ENCODE peak calls at places on chromosomes 3 and 15, in four cellular contexts. Z is EL, L is iris pigment epithelial cell, E is hippocampal formation. Q is an unnamed sample.

GRCh38 chr15:73368301-73369072 is at the start of gene HCN4:
- DNase-seq in Z (no peak), L (no peak), E (no peak), Q (no peak)

GRCh38 chr3:12424635-12425319 is 59.5 kb upstream of the TSEN2 start:
- DNase-seq in Z (no peak), L (no peak), E (no peak), Q (no peak)

GRCh38 chr15:100667405-100668320 is 65.3 kb downstream of the ASB7 start:
- DNase-seq in Z (no peak), E (no peak), L (no peak), Q (peak)

GRCh38 chr3:196166741-196167140 is 44.5 kb downstream of the ZDHHC19 start:
- DNase-seq in Z (no peak), E (no peak), L (no peak), Q (no peak)

GRCh38 chr3:107367353-107367752 is 9.9 kb upstream of the CCDC54 start:
- DNase-seq in L (peak), Z (peak), E (no peak), Q (peak)

GRCh38 chr3:110419096-110419495 is 652.5 kb upstream of the NECTIN3 start:
- DNase-seq in L (no peak), E (no peak), Z (peak), Q (peak)

GRCh38 chr15:57667171-57667924 is 39.2 kb upstream of the POLR2M start:
- DNase-seq in L (peak), Z (peak), E (peak), Q (peak)

GRCh38 chr15:70014860-70015490 is 82.7 kb downstream of the TLE3 start:
- DNase-seq in Z (no peak), E (no peak), L (no peak), Q (no peak)

GRCh38 chr15:50190166-50190570 is 8.2 kb downstream of the SLC27A2 start:
- DNase-seq in E (no peak), L (no peak), Z (no peak), Q (no peak)

GRCh38 chr3:78123058-78123457 is 1083.2 kb downstream of the ROBO2 start:
- DNase-seq in L (no peak), E (no peak), Z (no peak), Q (no peak)

GRCh38 chr3:116378077-116378476 is 67.2 kb downstream of the LSAMP start:
- DNase-seq in E (no peak), L (no peak), Z (no peak), Q (no peak)

GRCh38 chr15:52171807-52172206 is 19.4 kb downstream of the GNB5 start:
- DNase-seq in E (no peak), L (no peak), Z (no peak), Q (no peak)

GRCh38 chr3:31790516-31791148 is 190.4 kb downstream of the OSBPL10 start:
- DNase-seq in Z (no peak), E (no peak), L (no peak), Q (no peak)

GRCh38 chr3:197124713-197125112 is 95.1 kb upstream of the MELTF start:
- DNase-seq in Z (no peak), E (no peak), L (peak), Q (no peak)

GRCh38 chr3:167228135-167228534 is 152.0 kb downstream of the ZBBX start:
- DNase-seq in L (peak), Z (peak), E (no peak), Q (peak)

GRCh38 chr3:197425485-197426131 is 127.2 kb upstream of the DLG1 start:
- DNase-seq in L (peak), E (no peak), Z (no peak), Q (no peak)

GRCh38 chr3:66261318-66261717 is 40.5 kb downstream of the SLC25A26 start:
- DNase-seq in L (peak), E (no peak), Z (peak), Q (peak)

GRCh38 chr3:49476563-49476962 is 6.5 kb downstream of the DAG1 start:
- DNase-seq in E (no peak), L (peak), Z (peak), Q (peak)

GRCh38 chr3:172217877-172218276 is 178.5 kb downstream of the FNDC3B start:
- DNase-seq in E (no peak), L (peak), Z (peak), Q (peak)

GRCh38 chr15:22866066-22866465 is 27.6 kb downstream of the NIPA2 start:
- DNase-seq in L (peak), E (no peak), Z (peak), Q (peak)

GRCh38 chr15:70447081-70447480 is 316.3 kb downstream of the UACA start:
- DNase-seq in Z (no peak), L (no peak), E (no peak), Q (no peak)

GRCh38 chr3:157115069-157116006 is 44.6 kb downstream of the CCNL1 start:
- DNase-seq in L (peak), E (no peak), Z (peak), Q (peak)

GRCh38 chr15:25051399-25052154 is 96.8 kb downstream of the SNRPN start:
- DNase-seq in L (no peak), Z (no peak), E (no peak), Q (no peak)

GRCh38 chr3:317012-317411 is 120.4 kb downstream of the CHL1 start:
- DNase-seq in L (no peak), E (no peak), Z (no peak), Q (no peak)

GRCh38 chr3:71135373-71136088 is 448.0 kb downstream of the FOXP1 start:
- DNase-seq in Z (no peak), E (no peak), L (peak), Q (no peak)

GRCh38 chr3:114121996-114122709 is 56.7 kb downstream of the DRD3 start:
- DNase-seq in L (peak), Z (peak), E (no peak), Q (peak)

GRCh38 chr15:63188247-63188936 is 1.0 kb upstream of the RAB8B start:
- DNase-seq in L (no peak), E (no peak), Z (peak), Q (peak)

GRCh38 chr3:113532698-113533533 is 561 bp downstream of the SIDT1 start:
- DNase-seq in E (no peak), Z (no peak), L (no peak), Q (peak)

GRCh38 chr3:111910806-111911205 is 51.7 kb downstream of the PHLDB2 start:
- DNase-seq in Z (peak), E (no peak), L (peak), Q (peak)

GRCh38 chr15:98727115-98728040 is 79.0 kb downstream of the IGF1R start:
- DNase-seq in Z (peak), L (peak), E (no peak), Q (peak)

GRCh38 chr3:184523825-184524615 is 37.6 kb upstream of the EPHB3 start:
- DNase-seq in E (no peak), L (peak), Z (peak), Q (peak)

GRCh38 chr15:75902129-75902557 is 1.5 kb upstream of the FBXO22 start:
- DNase-seq in L (no peak), E (no peak), Z (no peak), Q (no peak)

GRCh38 chr3:183287301-183287971 is 34.4 kb downstream of the B3GNT5 start:
- DNase-seq in E (no peak), L (peak), Z (peak), Q (peak)

GRCh38 chr15:74784854-74785715 is 3.2 kb downstream of the CSK start:
- DNase-seq in Z (no peak), E (no peak), L (no peak), Q (no peak)

GRCh38 chr3:7800006-7800780 is 701.4 kb upstream of the LMCD1 start:
- DNase-seq in Z (no peak), L (no peak), E (no peak), Q (no peak)

GRCh38 chr15:70036585-70037343 is 61.0 kb downstream of the TLE3 start:
- DNase-seq in L (no peak), E (no peak), Z (no peak), Q (no peak)

Q was measured in ELR.